ENCODE peak calls at places on chromosomes 16 and 17, in four cellular contexts. R, A, V and E are unnamed samples.

GRCh38 chr16:4976611-4977145 is 18.5 kb downstream of the SEC14L5 start:
- DNase-seq in R (peak; percentile 90), A (no peak), V (no peak), E (no peak)

GRCh38 chr16:31385680-31386079 is 7.5 kb upstream of the ITGAD start:
- DNase-seq in R (peak; percentile 75), A (no peak), V (no peak), E (no peak)

GRCh38 chr17:45013021-45013997 is 38.1 kb downstream of the DCAKD start:
- DNase-seq in R (no peak), A (no peak), V (peak; percentile 52), E (no peak)

GRCh38 chr16:63880948-63881347 is 1240.9 kb downstream of the CDH11 start:
- DNase-seq in R (no peak), A (no peak), V (no peak), E (no peak)

GRCh38 chr17:28841901-28842281 is 699 bp downstream of the FAM222B start:
- DNase-seq in R (no peak), A (no peak), V (no peak), E (no peak)

GRCh38 chr17:19002805-19003542 is 1.6 kb downstream of the FAM83G start:
- DNase-seq in R (no peak), A (no peak), V (peak; percentile 17), E (no peak)

GRCh38 chr16:57235128-57236092 is 9.6 kb upstream of the ARL2BP start:
- DNase-seq in R (no peak), A (no peak), V (peak; percentile 44), E (no peak)

GRCh38 chr16:9647981-9648701 is 534.1 kb downstream of the GRIN2A start:
- DNase-seq in R (peak; percentile 24), A (no peak), V (no peak), E (no peak)

GRCh38 chr17:27950995-27951394 is 57.8 kb upstream of the LYRM9 start:
- DNase-seq in R (no peak), A (no peak), V (no peak), E (peak; percentile 5)

GRCh38 chr17:13160281-13160680 is 142.5 kb upstream of the ELAC2 start:
- DNase-seq in R (no peak), A (peak; percentile 53), V (no peak), E (no peak)

GRCh38 chr16:73529303-73530012 is 481.5 kb upstream of the ZFHX3 start:
- DNase-seq in R (no peak), A (no peak), V (no peak), E (no peak)

GRCh38 chr16:73082608-73083007 is 34.7 kb upstream of the ZFHX3 start:
- DNase-seq in R (no peak), A (peak; percentile 91), V (peak; percentile 94), E (no peak)

GRCh38 chr17:62981933-62982332 is 15.9 kb downstream of the TANC2 start:
- DNase-seq in R (no peak), A (no peak), V (no peak), E (no peak)

GRCh38 chr17:70794757-70795156 is 625.4 kb downstream of the KCNJ2 start:
- DNase-seq in R (no peak), A (no peak), V (no peak), E (no peak)

GRCh38 chr17:70608193-70608592 is 438.9 kb downstream of the KCNJ2 start:
- DNase-seq in R (no peak), A (no peak), V (no peak), E (peak; percentile 74)

GRCh38 chr17:78029697-78030096 is 71.2 kb downstream of the TNRC6C start:
- DNase-seq in R (no peak), A (no peak), V (no peak), E (no peak)

GRCh38 chr17:27544350-27545131 is 86.4 kb upstream of the LGALS9 start:
- DNase-seq in R (no peak), A (no peak), V (peak; percentile 59), E (no peak)

GRCh38 chr17:15348030-15348429 is 6.6 kb upstream of the TEKT3 start:
- DNase-seq in R (no peak), A (no peak), V (peak; percentile 55), E (peak; percentile 68)

GRCh38 chr16:8855972-8856371 is 12.8 kb downstream of the CARHSP1 start:
- DNase-seq in R (no peak), A (no peak), V (no peak), E (no peak)

GRCh38 chr17:28657756-28658155 is 4.0 kb downstream of the SDF2 start:
- DNase-seq in R (no peak), A (no peak), V (peak; percentile 28), E (no peak)

GRCh38 chr16:12503201-12503600 is 300.5 kb downstream of the CPPED1 start:
- DNase-seq in R (no peak), A (no peak), V (no peak), E (no peak)

GRCh38 chr17:40443988-40444899 is 994 bp downstream of the IGFBP4 start:
- DNase-seq in R (no peak), A (no peak), V (peak; percentile 62), E (no peak)

GRCh38 chr16:4293822-4294457 is 21.1 kb upstream of the TFAP4 start:
- DNase-seq in R (peak; percentile 66), A (no peak), V (peak; percentile 84), E (no peak)

GRCh38 chr16:50103764-50104163 is 38.0 kb downstream of the HEATR3 start:
- DNase-seq in R (no peak), A (peak; percentile 31), V (peak; percentile 33), E (no peak)

GRCh38 chr16:27690604-27691003 is 140.7 kb downstream of the KATNIP start:
- DNase-seq in R (no peak), A (no peak), V (peak; percentile 11), E (no peak)

GRCh38 chr17:68580236-68580903 is 20.8 kb downstream of the FAM20A start:
- DNase-seq in R (no peak), A (no peak), V (peak; percentile 95), E (peak; percentile 60)

GRCh38 chr16:57614546-57615343 is 13.7 kb upstream of the ADGRG1 start:
- DNase-seq in R (no peak), A (no peak), V (no peak), E (no peak)

GRCh38 chr17:31811021-31811565 is 48.0 kb downstream of the COPRS start:
- DNase-seq in R (no peak), A (no peak), V (peak; percentile 33), E (no peak)

GRCh38 chr17:50265690-50266306 is 8.5 kb upstream of the TMEM92 start:
- DNase-seq in R (no peak), A (no peak), V (peak; percentile 48), E (no peak)

GRCh38 chr17:58088624-58089023 is 5.4 kb downstream of the DYNLL2 start:
- DNase-seq in R (no peak), A (no peak), V (no peak), E (no peak)

GRCh38 chr17:45293413-45294211 is 23.2 kb downstream of the MAP3K14 start:
- DNase-seq in R (peak; percentile 90), A (no peak), V (peak; percentile 96), E (peak; percentile 79)

GRCh38 chr17:67400193-67400592 is 23.1 kb downstream of the PITPNC1 start:
- DNase-seq in R (no peak), A (no peak), V (peak; percentile 25), E (peak; percentile 55)

GRCh38 chr16:89325861-89326471 is 108.5 kb downstream of the ZNF778 start:
- DNase-seq in R (peak; percentile 63), A (no peak), V (peak; percentile 88), E (no peak)

GRCh38 chr16:48535369-48535787 is 74.6 kb downstream of the N4BP1 start:
- DNase-seq in R (no peak), A (no peak), V (no peak), E (no peak)

GRCh38 chr16:48533931-48534330 is 76.0 kb downstream of the N4BP1 start:
- DNase-seq in R (no peak), A (no peak), V (no peak), E (no peak)

GRCh38 chr16:48536600-48537200 is 73.3 kb downstream of the N4BP1 start:
- DNase-seq in R (no peak), A (no peak), V (peak; percentile 47), E (no peak)

GRCh38 chr16:48535831-48536599 is 74.0 kb downstream of the N4BP1 start:
- DNase-seq in R (peak; percentile 40), A (peak; percentile 41), V (peak; percentile 82), E (peak; percentile 89)

DNA sequence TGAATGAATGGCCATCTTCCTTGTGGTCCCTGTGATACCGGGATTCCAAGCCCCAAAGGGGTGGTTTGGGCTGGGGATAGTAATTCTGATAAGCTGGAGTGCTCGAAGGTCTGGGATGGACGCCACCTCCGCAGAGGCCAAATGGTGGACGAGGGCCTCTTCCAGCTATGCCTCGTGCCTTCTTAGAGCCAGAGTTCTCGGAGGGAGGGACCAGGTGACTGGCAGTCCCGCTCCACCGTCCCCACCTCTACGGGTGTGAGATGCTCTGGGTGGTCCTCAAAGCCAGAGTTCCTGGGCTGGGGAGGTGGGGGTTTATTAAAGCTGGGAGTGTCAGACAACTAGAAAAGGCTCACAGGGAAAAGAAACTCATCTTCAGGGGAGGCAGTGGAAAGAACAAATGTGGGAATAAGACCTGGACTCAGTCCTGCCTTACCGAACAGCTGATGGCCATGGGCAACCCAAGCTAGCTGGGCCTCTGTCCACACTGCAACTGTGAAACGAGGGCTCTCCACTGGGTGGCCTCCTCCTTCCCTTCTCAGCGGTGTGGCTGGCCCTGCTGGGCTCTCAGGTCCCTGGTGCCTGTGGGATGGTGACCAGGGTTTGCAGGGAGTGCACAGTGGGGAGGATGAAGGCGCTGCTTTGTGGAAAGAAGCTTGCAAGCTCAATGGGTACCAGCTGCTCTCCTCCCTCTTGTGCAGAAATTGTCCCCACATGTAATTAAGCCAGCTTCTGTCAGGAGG is 75.2 kb downstream of the N4BP1 start:
- DNase-seq in R (no peak), A (no peak), V (no peak), E (no peak)
- TF ChIP-seq CTCF in R (no peak), A (no peak), V (no peak), E (no peak)

GRCh38 chr16:48215738-48216137 is 28.4 kb upstream of the LONP2 start:
- DNase-seq in R (no peak), A (no peak), V (no peak), E (no peak)

GRCh38 chr16:48218473-48218872 is 25.6 kb upstream of the LONP2 start:
- DNase-seq in R (no peak), A (no peak), V (no peak), E (no peak)

GRCh38 chr16:48220891-48221290 is 23.2 kb upstream of the LONP2 start:
- DNase-seq in R (no peak), A (no peak), V (no peak), E (no peak)

GRCh38 chr16:48212033-48212432 is 32.1 kb upstream of the LONP2 start:
- DNase-seq in R (no peak), A (no peak), V (no peak), E (no peak)

GRCh38 chr16:48217708-48218107 is 26.4 kb upstream of the LONP2 start:
- DNase-seq in R (no peak), A (no peak), V (peak; percentile 10), E (no peak)
- H3K4me3 ChIP-seq in R (no peak overlapping the region), A (no peak overlapping the region), V (no peak overlapping the region), E (no peak overlapping the region)

GRCh38 chr16:53510704-53511070 is 7.7 kb upstream of the AKTIP start:
- DNase-seq in R (no peak), A (no peak), V (no peak), E (no peak)
- TF ChIP-seq CTCF in R (no peak), A (no peak), V (no peak), E (no peak)

DNA sequence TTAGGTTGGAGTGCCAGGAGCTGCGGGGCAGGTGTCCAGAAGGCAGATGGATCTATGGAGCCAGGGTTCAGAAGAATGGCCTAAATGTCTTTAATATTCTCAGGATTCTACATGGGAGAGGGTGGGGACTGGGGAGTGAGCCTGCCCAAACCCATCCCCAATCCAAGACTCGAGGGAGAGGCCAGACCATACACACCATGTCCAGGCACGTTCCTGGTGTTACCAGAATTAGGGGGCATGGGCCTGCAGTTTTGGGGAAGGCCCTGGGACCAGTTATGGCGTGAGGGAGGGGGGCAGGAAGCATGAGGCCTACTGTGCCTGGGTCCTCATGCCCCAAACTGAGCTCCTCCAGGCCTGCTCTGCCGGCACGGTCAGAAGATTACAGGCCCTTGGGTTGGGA is 1.9 kb downstream of the TAX1BP3 start:
- DNase-seq in R (no peak), A (no peak), V (no peak), E (no peak)
- H3K4me3 ChIP-seq in R (no peak overlapping the region), A (peak overlapping the region; percentile 31), V (peak overlapping the region; percentile 26), E (peak overlapping the region; percentile 26)

GRCh38 chr17:3668279-3669084 is at the start of the genes EMC6 and TAX1BP3:
- DNase-seq in R (peak; percentile 99), A (peak; percentile 73), V (peak; percentile 97), E (peak; percentile 80)
- TF ChIP-seq CTCF in R (no peak), A (no peak), V (no peak), E (no peak)